ENCODE peak calls at places on chromosome 16, in six cellular contexts. N, T, Z, K, V and L are unnamed samples.

GRCh38 chr16:67029249-67030096 is 524 bp downstream of the CBFB start:
- DNase-seq in N (peak), T (no peak), Z (no peak), K (peak), V (peak), L (peak)

GRCh38 chr16:12172343-12172742 is 195.8 kb downstream of the SNX29 start:
- DNase-seq in N (no peak), T (no peak), Z (no peak), K (no peak), V (no peak), L (no peak)

GRCh38 chr16:79194291-79194690 is 406.2 kb downstream of the MAF start:
- DNase-seq in N (no peak), T (no peak), Z (no peak), K (no peak), V (no peak), L (no peak)

GRCh38 chr16:89324056-89325010 is 106.8 kb downstream of the ZNF778 start:
- DNase-seq in N (no peak), T (no peak), Z (no peak), K (peak), V (peak), L (no peak)

GRCh38 chr16:23148513-23149266 is 562 bp downstream of the USP31 start:
- DNase-seq in N (peak), T (no peak), Z (peak), K (peak), V (peak), L (peak)

GRCh38 chr16:73057369-73058210 is 9.7 kb upstream of the ZFHX3 start:
- DNase-seq in N (peak), T (no peak), Z (no peak), K (peak), V (no peak), L (no peak)

GRCh38 chr16:84836234-84836647 is 16.5 kb downstream of the CRISPLD2 start:
- DNase-seq in N (peak), T (peak), Z (peak), K (peak), V (peak), L (peak)

GRCh38 chr16:12546918-12547607 is 256.6 kb downstream of the CPPED1 start:
- DNase-seq in N (no peak), T (no peak), Z (no peak), K (no peak), V (peak), L (no peak)

GRCh38 chr16:89412811-89413210 is 77.5 kb downstream of the ANKRD11 start:
- DNase-seq in N (peak), T (no peak), Z (no peak), K (peak), V (no peak), L (no peak)

GRCh38 chr16:86549076-86549892 is 5.8 kb downstream of the MTHFSD start:
- DNase-seq in N (no peak), T (no peak), Z (no peak), K (no peak), V (no peak), L (no peak)

GRCh38 chr16:23595951-23596720 is at the start of gene NDUFAB1:
- DNase-seq in N (peak), T (peak), Z (peak), K (peak), V (peak), L (peak)

GRCh38 chr16:83953796-83954576 is 946 bp downstream of the OSGIN1 start:
- DNase-seq in N (no peak), T (no peak), Z (no peak), K (peak), V (peak), L (peak)

GRCh38 chr16:57025941-57026777 is 36.8 kb downstream of the NLRC5 start:
- DNase-seq in N (no peak), T (no peak), Z (no peak), K (no peak), V (no peak), L (no peak)

GRCh38 chr16:81128726-81129524 is 32.7 kb upstream of the GCSH start:
- DNase-seq in N (no peak), T (no peak), Z (no peak), K (no peak), V (no peak), L (no peak)

GRCh38 chr16:26645629-26646028 is 421.1 kb upstream of the C16orf82 start:
- DNase-seq in N (peak), T (no peak), Z (peak), K (no peak), V (no peak), L (no peak)

GRCh38 chr16:47787695-47788094 is 326.6 kb downstream of the PHKB start:
- DNase-seq in N (peak), T (no peak), Z (no peak), K (peak), V (peak), L (no peak)

GRCh38 chr16:77711775-77712174 is 10.5 kb upstream of the NUDT7 start:
- DNase-seq in N (no peak), T (no peak), Z (no peak), K (peak), V (peak), L (no peak)

GRCh38 chr16:79810449-79811189 is 210.1 kb upstream of the MAF start:
- DNase-seq in N (no peak), T (no peak), Z (no peak), K (no peak), V (no peak), L (peak)

GRCh38 chr16:56190903-56191806 is at the start of gene GNAO1:
- DNase-seq in N (peak), T (no peak), Z (peak), K (peak), V (peak), L (peak)

GRCh38 chr16:16004314-16004749 is 54.9 kb downstream of the ABCC1 start:
- DNase-seq in N (no peak), T (no peak), Z (no peak), K (peak), V (peak), L (no peak)

GRCh38 chr16:88774544-88775393 is 10.3 kb downstream of the PIEZO1 start:
- DNase-seq in N (no peak), T (no peak), Z (no peak), K (no peak), V (no peak), L (no peak)

DNA sequence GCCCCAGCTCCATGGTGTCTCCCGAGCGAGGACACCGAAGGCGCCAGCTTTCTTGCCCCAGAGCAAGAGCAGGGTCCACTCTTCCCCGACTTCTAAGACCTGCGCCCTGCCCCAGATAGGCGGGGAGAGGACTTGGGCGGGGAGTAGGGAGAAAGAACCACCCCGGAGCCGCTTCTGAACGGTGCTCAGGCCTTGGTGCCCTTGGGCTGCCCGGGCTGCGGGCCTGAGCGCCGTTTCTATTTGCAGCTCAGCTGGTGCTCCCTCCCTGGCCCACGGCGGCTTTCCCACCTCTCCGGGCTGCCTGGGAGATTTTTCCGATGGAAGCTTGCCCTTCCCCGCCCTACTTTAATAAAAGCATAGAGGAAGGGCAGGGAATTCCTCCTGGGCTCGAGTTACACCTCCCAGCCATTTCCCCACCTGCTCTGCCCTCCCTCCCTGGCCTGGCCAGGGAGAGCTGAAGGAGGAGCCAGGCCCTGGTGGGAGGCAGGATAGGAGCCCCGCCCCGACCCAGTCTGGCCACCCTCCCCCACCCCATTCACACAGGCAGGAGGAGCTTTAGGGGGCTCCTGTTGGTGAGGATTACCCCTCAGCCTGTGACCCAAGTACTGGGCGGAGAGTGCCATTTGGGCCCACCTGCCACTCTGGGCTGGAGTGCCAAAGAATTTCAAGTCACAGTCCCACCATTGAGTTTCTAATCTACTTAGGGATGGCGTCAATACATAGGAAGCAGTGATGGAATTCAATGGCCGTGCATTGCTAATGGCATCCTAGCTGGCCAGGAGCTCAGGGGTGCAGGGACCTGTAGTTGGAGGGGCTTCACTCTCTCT is 2.0 kb downstream of the MMP15 start:
- DNase-seq in N (peak), T (peak), Z (peak), K (peak), V (no peak), L (peak)
- H2AFZ ChIP-seq in N (peak), T (no peak), Z (no peak), K (no peak), V (peak), L (peak)

GRCh38 chr16:50025544-50025931 is 513 bp downstream of the CNEP1R1 start:
- DNase-seq in N (no peak), T (no peak), Z (no peak), K (peak), V (no peak), L (no peak)

GRCh38 chr16:50024207-50024606 is 818 bp upstream of the CNEP1R1 start:
- DNase-seq in N (no peak), T (no peak), Z (no peak), K (no peak), V (no peak), L (no peak)

GRCh38 chr16:50023626-50024025 is 1.4 kb upstream of the CNEP1R1 start:
- DNase-seq in N (no peak), T (no peak), Z (no peak), K (no peak), V (no peak), L (no peak)

GRCh38 chr16:50027829-50028228 is 2.8 kb downstream of the CNEP1R1 start:
- DNase-seq in N (no peak), T (no peak), Z (no peak), K (no peak), V (no peak), L (no peak)

GRCh38 chr16:50024684-50025543 is at the start of gene CNEP1R1:
- DNase-seq in N (peak), T (peak), Z (peak), K (peak), V (peak), L (peak)
- H4K8ac ChIP-seq in N (no peak), T (peak), Z (no peak), K (peak), V (peak), L (peak)

DNA sequence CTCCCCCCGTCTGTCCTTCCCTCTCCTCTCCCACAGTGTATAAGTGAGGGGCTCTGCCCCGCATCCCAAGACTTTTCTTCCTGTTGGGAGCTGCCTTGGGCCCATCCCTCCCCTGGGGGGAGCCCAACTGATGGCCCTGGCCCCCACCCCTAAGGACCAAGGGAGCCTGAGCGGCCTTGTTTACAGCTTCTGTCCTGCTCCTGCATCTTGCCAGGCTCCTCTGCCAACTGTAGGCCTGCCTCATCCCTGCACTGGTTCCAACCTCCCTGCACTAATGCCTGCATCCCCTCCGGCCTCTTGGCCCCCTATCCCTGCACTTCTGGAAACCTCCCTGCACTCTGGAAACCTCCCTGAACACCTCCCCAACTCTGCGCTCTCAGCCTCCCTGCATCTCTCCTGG is 1.4 kb upstream of the PAGR1 start:
- DNase-seq in N (no peak), T (no peak), Z (no peak), K (no peak), V (no peak), L (no peak)
- H2AFZ ChIP-seq in N (no peak), T (no peak), Z (no peak), K (no peak), V (peak), L (no peak)

GRCh38 chr16:3305109-3306068 is at the start of the genes TIGD7 and ZNF75A:
- DNase-seq in N (peak), T (peak), Z (peak), K (peak), V (peak), L (peak)
- H4K8ac ChIP-seq in N (no peak), T (peak), Z (no peak), K (peak), V (peak), L (peak)

GRCh38 chr16:30901201-30902069 is 5.0 kb downstream of the CTF1 start:
- DNase-seq in N (no peak), T (no peak), Z (no peak), K (peak), V (no peak), L (no peak)
- H2AFZ ChIP-seq in N (peak), T (no peak), Z (no peak), K (peak), V (peak), L (peak)